ENCODE peak calls at places on chromosomes 7 and 10, in nine cellular contexts. Y is Right ventricle myocardium superior; W is pancreas; N is amygdala; B is activated naive CD8-positive, alpha-beta T cell treated with anti-CD3 and anti-CD28 coated beads for 36 hours; C is astrocyte; E is lower lobe of right lung; P is NCI-H1694 treated with DMSO at 0.1 percent for 48 hours; K is NCI-H187 treated with DMSO at 0.1 percent for 48 hours. S is an unnamed sample.

GRCh38 chr7:2032030-2032875 is 200.5 kb downstream of the MAD1L1 start:
- DNase-seq in Y (peak), W (peak), N (no peak), B (no peak), C (peak), E (peak), P (no peak), K (no peak), S (peak)

GRCh38 chr10:22218448-22218847 is 633 bp upstream of the EBLN1 start:
- DNase-seq in Y (no peak), W (no peak), N (no peak), B (no peak), C (no peak), E (no peak), P (no peak), K (no peak), S (peak)

GRCh38 chr7:39661960-39662359 is 38.6 kb downstream of the RALA start:
- DNase-seq in Y (no peak), W (no peak), N (no peak), B (no peak), C (no peak), E (no peak), P (no peak), K (no peak), S (no peak)

GRCh38 chr10:110360857-110361474 is 56.2 kb upstream of the SMNDC1 start:
- DNase-seq in Y (no peak), W (no peak), N (no peak), B (no peak), C (peak), E (no peak), P (no peak), K (no peak), S (no peak)

GRCh38 chr10:131213651-131214505 is 97.6 kb downstream of the TCERG1L start:
- DNase-seq in Y (no peak), W (no peak), N (no peak), B (no peak), C (no peak), E (peak), P (no peak), K (no peak), S (peak)

GRCh38 chr7:39621261-39621660 is 2.1 kb upstream of the RALA start:
- DNase-seq in Y (no peak), W (no peak), N (no peak), B (no peak), C (peak), E (no peak), P (no peak), K (no peak), S (no peak)

GRCh38 chr10:48765527-48765926 is 80.9 kb downstream of the WDFY4 start:
- DNase-seq in Y (no peak), W (no peak), N (no peak), B (no peak), C (no peak), E (no peak), P (no peak), K (no peak), S (peak)

GRCh38 chr7:153886506-153887391 is 165.4 kb upstream of the DPP6 start:
- DNase-seq in Y (no peak), W (peak), N (peak), B (no peak), C (no peak), E (no peak), P (no peak), K (no peak), S (peak)

GRCh38 chr10:3143791-3144434 is 28.7 kb downstream of the PITRM1 start:
- DNase-seq in Y (no peak), W (peak), N (no peak), B (no peak), C (no peak), E (no peak), P (no peak), K (no peak), S (no peak)

GRCh38 chr7:74612015-74612829 is 45.3 kb upstream of the GTF2I start:
- DNase-seq in Y (no peak), W (no peak), N (peak), B (no peak), C (peak), E (peak), P (no peak), K (peak), S (peak)

GRCh38 chr7:50679218-50680007 is 103.3 kb downstream of the GRB10 start:
- DNase-seq in Y (no peak), W (no peak), N (no peak), B (no peak), C (peak), E (no peak), P (peak), K (peak), S (peak)

S was measured in endodermal cell.